ENCODE peak calls at places on chromosomes 7 and 10, in seven cellular contexts. V is C1 segment of cervical spinal cord; O is sciatic nerve; Q is pancreas; C is neural crest cell; Z is stimulated activated CD4-positive, alpha-beta T cell treated with anti-CD3 and anti-CD28 coated beads, Interleukin-2, amount 100 ng/mL, for 4 hours; W is cerebellar cortex. K is an unnamed sample.

GRCh38 chr7:112192236-112193154 is 13.7 kb downstream of the DOCK4 start:
- DNase-seq in V (no peak), O (no peak), Q (no peak), C (no peak), Z (no peak), W (no peak), K (no peak)

GRCh38 chr10:14681305-14681704 is 93.4 kb downstream of the FAM107B start:
- DNase-seq in V (no peak), O (no peak), Q (no peak), C (no peak), Z (no peak), W (no peak), K (no peak)

GRCh38 chr7:3710531-3710930 is 409.5 kb downstream of the SDK1 start:
- DNase-seq in V (no peak), O (no peak), Q (no peak), C (no peak), Z (no peak), W (no peak), K (no peak)

GRCh38 chr7:140551334-140552239 is 72.3 kb upstream of the MKRN1 start:
- DNase-seq in V (no peak), O (no peak), Q (no peak), C (no peak), Z (no peak), W (no peak), K (no peak)

GRCh38 chr10:78207776-78208175 is 174.1 kb downstream of the RPS24 start:
- DNase-seq in V (no peak), O (no peak), Q (no peak), C (no peak), Z (no peak), W (no peak), K (no peak)

GRCh38 chr7:4645241-4645640 is 36.9 kb upstream of the FOXK1 start:
- DNase-seq in V (no peak), O (no peak), Q (no peak), C (no peak), Z (no peak), W (no peak), K (no peak)

GRCh38 chr10:79608505-79609375 is 2.0 kb upstream of the SFTPA1 start:
- DNase-seq in V (no peak), O (no peak), Q (peak), C (peak), Z (peak), W (no peak), K (peak)

GRCh38 chr10:44051091-44051490 is 333.8 kb downstream of the CXCL12 start:
- DNase-seq in V (no peak), O (no peak), Q (no peak), C (no peak), Z (no peak), W (no peak), K (no peak)

GRCh38 chr7:94064541-94065191 is 60.5 kb upstream of the BET1 start:
- DNase-seq in V (no peak), O (no peak), Q (no peak), C (no peak), Z (no peak), W (no peak), K (no peak)

GRCh38 chr7:70657532-70657931 is 474.4 kb upstream of the GALNT17 start:
- DNase-seq in V (no peak), O (no peak), Q (no peak), C (no peak), Z (no peak), W (no peak), K (no peak)

GRCh38 chr10:42876945-42877344 is 94.3 kb downstream of the BMS1 start:
- DNase-seq in V (no peak), O (no peak), Q (no peak), C (no peak), Z (no peak), W (no peak), K (no peak)

GRCh38 chr7:39674391-39674790 is 51.0 kb downstream of the RALA start:
- DNase-seq in V (no peak), O (no peak), Q (no peak), C (no peak), Z (no peak), W (peak), K (no peak)

GRCh38 chr10:74738985-74739567 is 87.3 kb upstream of the KAT6B start:
- DNase-seq in V (no peak), O (no peak), Q (no peak), C (no peak), Z (no peak), W (peak), K (peak)

GRCh38 chr10:3203972-3204371 is 31.4 kb upstream of the PITRM1 start:
- DNase-seq in V (no peak), O (no peak), Q (no peak), C (no peak), Z (no peak), W (no peak), K (no peak)

GRCh38 chr7:130180571-130180971 is 24.6 kb downstream of the TMEM209 start:
- DNase-seq in V (no peak), O (no peak), Q (no peak), C (no peak), Z (no peak), W (no peak), K (no peak)

GRCh38 chr7:150385240-150385830 is 6.2 kb downstream of the ZNF775 start:
- DNase-seq in V (no peak), O (no peak), Q (no peak), C (no peak), Z (no peak), W (peak), K (no peak)

GRCh38 chr10:52232561-52233350 is 81.3 kb upstream of the DKK1 start:
- DNase-seq in V (no peak), O (no peak), Q (no peak), C (no peak), Z (no peak), W (no peak), K (no peak)

GRCh38 chr7:26667514-26668133 is 196.8 kb downstream of the SKAP2 start:
- DNase-seq in V (no peak), O (no peak), Q (no peak), C (peak), Z (peak), W (peak), K (peak)

GRCh38 chr10:96664563-96664962 is 55.8 kb downstream of the PIK3AP1 start:
- DNase-seq in V (no peak), O (no peak), Q (no peak), C (no peak), Z (no peak), W (no peak), K (no peak)

GRCh38 chr10:114548662-114549061 is 109.4 kb downstream of the ABLIM1 start:
- DNase-seq in V (no peak), O (peak), Q (no peak), C (peak), Z (no peak), W (peak), K (peak)

GRCh38 chr7:64867863-64868440 is 35.1 kb upstream of the ZNF273 start:
- DNase-seq in V (no peak), O (no peak), Q (no peak), C (no peak), Z (no peak), W (no peak), K (no peak)

GRCh38 chr7:35714862-35715261 is 19.9 kb upstream of the HERPUD2 start:
- DNase-seq in V (no peak), O (no peak), Q (no peak), C (no peak), Z (no peak), W (peak), K (no peak)

GRCh38 chr10:64430690-64431323 is 909.6 kb downstream of the REEP3 start:
- DNase-seq in V (no peak), O (no peak), Q (no peak), C (peak), Z (no peak), W (peak), K (peak)

GRCh38 chr7:148698397-148699023 is at the start of gene CUL1:
- DNase-seq in V (no peak), O (peak), Q (peak), C (peak), Z (peak), W (peak), K (peak)

K was measured in NCI-H460.